ENCODE peak calls at places on chromosome 22, in eight cellular contexts. R is psoas muscle; C is neural progenitor cell; X is endodermal cell; Z is cardiac muscle cell; I is stomach; N is CD8-positive, alpha-beta T cell; D is pancreas. A is an unnamed sample.

GRCh38 chr22:19819209-19819910 is 35.3 kb downstream of the GNB1L start:
- DNase-seq in R (no peak), C (no peak), X (peak; percentile 23), Z (no peak), I (peak; percentile 10), N (no peak), D (peak; percentile 7), A (no peak)

GRCh38 chr22:46025973-46026906 is 49.3 kb upstream of the WNT7B start:
- DNase-seq in R (no peak), C (no peak), X (peak; percentile 41), Z (no peak), I (no peak), N (no peak), D (no peak), A (peak; percentile 11)

GRCh38 chr22:39527481-39527961 is 5.0 kb downstream of the RPS19BP1 start:
- DNase-seq in R (peak; percentile 19), C (no peak), X (no peak), Z (no peak), I (peak; percentile 59), N (no peak), D (no peak), A (no peak)

GRCh38 chr22:46703166-46703995 is 34.7 kb downstream of the CERK start:
- DNase-seq in R (no peak), C (no peak), X (no peak), Z (no peak), I (no peak), N (no peak), D (no peak), A (no peak)

GRCh38 chr22:31846161-31847115 is 92.6 kb downstream of the DEPDC5 start:
- DNase-seq in R (no peak), C (no peak), X (peak; percentile 70), Z (peak; percentile 78), I (no peak), N (no peak), D (no peak), A (no peak)

GRCh38 chr22:31870890-31871289 is 73.4 kb upstream of the YWHAH start:
- DNase-seq in R (no peak), C (no peak), X (no peak), Z (peak; percentile 41), I (no peak), N (no peak), D (no peak), A (no peak)

GRCh38 chr22:17570851-17571631 is 7.7 kb downstream of the SLC25A18 start:
- DNase-seq in R (peak; percentile 95), C (no peak), X (peak; percentile 59), Z (peak; percentile 97), I (peak; percentile 67), N (no peak), D (no peak), A (peak; percentile 92)

GRCh38 chr22:19605508-19606331 is 81.5 kb upstream of the CLDN5 start:
- DNase-seq in R (peak; percentile 85), C (no peak), X (no peak), Z (no peak), I (no peak), N (no peak), D (no peak), A (no peak)

GRCh38 chr22:43423046-43423445 is 11.2 kb downstream of the MPPED1 start:
- DNase-seq in R (peak; percentile 45), C (no peak), X (no peak), Z (no peak), I (no peak), N (no peak), D (no peak), A (no peak)

GRCh38 chr22:19016081-19016480 is 80.0 kb upstream of the PRODH start:
- DNase-seq in R (no peak), C (no peak), X (no peak), Z (no peak), I (no peak), N (no peak), D (no peak), A (no peak)

GRCh38 chr22:23147632-23148387 is 2.5 kb downstream of the RAB36 start:
- DNase-seq in R (no peak), C (no peak), X (no peak), Z (peak; percentile 92), I (no peak), N (no peak), D (no peak), A (no peak)

GRCh38 chr22:28799834-28800307 is 498 bp downstream of the XBP1 start:
- DNase-seq in R (peak; percentile 85), C (peak; percentile 76), X (peak; percentile 78), Z (peak; percentile 73), I (peak; percentile 72), N (no peak), D (peak; percentile 59), A (peak; percentile 80)

GRCh38 chr22:41403532-41404318 is 22.0 kb downstream of the TEF start:
- DNase-seq in R (peak; percentile 98), C (peak; percentile 92), X (peak; percentile 94), Z (peak; percentile 89), I (peak; percentile 96), N (peak; percentile 71), D (peak; percentile 86), A (peak; percentile 91)

GRCh38 chr22:21775061-21775460 is 39.5 kb upstream of the YPEL1 start:
- DNase-seq in R (no peak), C (no peak), X (no peak), Z (peak; percentile 34), I (no peak), N (no peak), D (no peak), A (no peak)

GRCh38 chr22:24942301-24942700 is 4.2 kb downstream of the LHFPL7 start:
- DNase-seq in R (no peak), C (no peak), X (no peak), Z (no peak), I (peak; percentile 53), N (no peak), D (peak; percentile 69), A (no peak)

GRCh38 chr22:32281092-32281491 is 25.9 kb upstream of the SLC5A4 start:
- DNase-seq in R (no peak), C (no peak), X (no peak), Z (peak; percentile 27), I (no peak), N (no peak), D (no peak), A (no peak)

GRCh38 chr22:43186272-43187170 is at the start of gene TTLL12:
- DNase-seq in R (peak; percentile 80), C (peak; percentile 92), X (peak; percentile 85), Z (peak; percentile 73), I (peak; percentile 56), N (peak; percentile 38), D (peak; percentile 58), A (peak; percentile 70)

GRCh38 chr22:25076281-25076680 is 123.4 kb upstream of the CRYBB3 start:
- DNase-seq in R (no peak), C (no peak), X (no peak), Z (no peak), I (no peak), N (no peak), D (no peak), A (no peak)

GRCh38 chr22:43385770-43386641 is 25.8 kb upstream of the MPPED1 start:
- DNase-seq in R (peak; percentile 86), C (peak; percentile 91), X (peak; percentile 94), Z (peak; percentile 83), I (peak; percentile 81), N (peak; percentile 64), D (peak; percentile 63), A (peak; percentile 73)

GRCh38 chr22:35023692-35024363 is 42.1 kb upstream of the ISX start:
- DNase-seq in R (peak; percentile 66), C (peak; percentile 86), X (peak; percentile 97), Z (peak; percentile 55), I (peak; percentile 71), N (peak; percentile 35), D (peak; percentile 60), A (peak; percentile 57)
- H3K27ac ChIP-seq in R (no peak overlapping the region), C (no peak overlapping the region), X (no peak overlapping the region), Z (no peak overlapping the region), I (no peak overlapping the region), N (no peak overlapping the region), D (no peak overlapping the region), A (no peak overlapping the region)

GRCh38 chr22:38264322-38264843 is 8.4 kb downstream of the TMEM184B start:
- DNase-seq in R (no peak), C (no peak), X (no peak), Z (no peak), I (no peak), N (no peak), D (no peak), A (no peak)

GRCh38 chr22:38259370-38259769 is 13.4 kb downstream of the TMEM184B start:
- DNase-seq in R (no peak), C (no peak), X (no peak), Z (no peak), I (no peak), N (no peak), D (no peak), A (no peak)

GRCh38 chr22:38261478-38261803 is 11.4 kb downstream of the TMEM184B start:
- DNase-seq in R (no peak), C (peak; percentile 62), X (no peak), Z (no peak), I (no peak), N (no peak), D (no peak), A (no peak)

GRCh38 chr22:38260760-38261477 is 11.9 kb downstream of the TMEM184B start:
- DNase-seq in R (no peak), C (peak; percentile 76), X (no peak), Z (no peak), I (no peak), N (no peak), D (no peak), A (no peak)

DNA sequence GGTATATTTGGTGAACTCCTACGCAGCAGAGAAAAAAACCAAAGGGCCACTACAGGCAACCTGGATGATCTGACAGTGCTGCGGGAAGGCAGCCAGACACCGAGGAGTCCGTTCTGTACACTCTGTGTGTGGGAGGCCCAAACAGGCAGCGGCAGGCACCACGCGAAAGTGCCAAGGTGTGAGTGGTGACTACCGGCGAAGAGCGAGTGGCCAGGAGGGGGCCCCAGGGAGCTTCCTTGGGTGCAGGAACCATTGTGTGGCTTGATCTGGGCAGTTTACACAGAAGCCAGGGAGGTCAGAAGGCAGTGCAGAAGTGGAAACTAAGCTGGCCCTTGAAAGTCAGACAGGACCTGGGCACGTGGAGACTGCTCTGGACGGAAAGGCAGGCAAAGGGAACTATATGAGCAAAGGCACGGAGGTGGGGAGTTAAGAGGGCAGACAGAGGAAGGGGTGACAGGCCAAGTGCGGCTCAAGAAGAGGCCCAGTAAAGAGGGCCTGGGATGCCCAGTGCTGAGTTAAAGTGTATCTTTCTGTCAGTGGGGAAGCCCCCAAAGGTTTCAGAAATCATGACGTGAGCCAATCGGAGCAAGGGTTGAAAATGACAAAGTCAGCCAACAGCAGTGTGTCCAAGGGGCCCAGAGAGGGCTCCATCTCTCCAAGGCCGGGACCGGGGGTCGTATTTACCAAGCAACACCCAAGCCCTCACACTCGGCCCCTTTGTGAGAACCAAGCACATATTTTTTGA is 10.6 kb downstream of the TMEM184B start:
- DNase-seq in R (peak; percentile 79), C (peak; percentile 65), X (peak; percentile 90), Z (no peak), I (peak; percentile 71), N (no peak), D (peak; percentile 57), A (peak; percentile 50)
- H3K4me1 ChIP-seq in R (peaks cover 64% of the 10 kb centered on the region), C (peaks cover 41% of the 10 kb centered on the region), X (peaks cover 3% of the 10 kb centered on the region), Z (peaks cover 33% of the 10 kb centered on the region), I (peaks cover 87% of the 10 kb centered on the region), N (peaks cover 20% of the 10 kb centered on the region), D (peaks cover 48% of the 10 kb centered on the region), A (peaks cover 98% of the 10 kb centered on the region)

GRCh38 chr22:37633693-37634504 is 5.6 kb upstream of the SH3BP1 start:
- DNase-seq in R (peak; percentile 94), C (peak; percentile 82), X (peak; percentile 89), Z (peak; percentile 96), I (peak; percentile 86), N (peak; percentile 57), D (peak; percentile 67), A (peak; percentile 90)
- TF ChIP-seq CTCF in R (no peak), C (peak; percentile 27), X (peak; percentile 30), Z (peak; percentile 13), I (no peak), N (no peak), D (no peak), A (peak; percentile 37)

GRCh38 chr22:36374603-36375024 is 13.2 kb downstream of the MYH9 start:
- DNase-seq in R (no peak), C (no peak), X (peak; percentile 55), Z (peak; percentile 43), I (peak; percentile 68), N (peak; percentile 47), D (no peak), A (no peak)
- H3K27ac ChIP-seq in R (peak overlapping the region; percentile 46), C (no peak overlapping the region), X (no peak overlapping the region), Z (peak overlapping the region; percentile 76), I (peak overlapping the region; percentile 100), N (peak overlapping the region; percentile 41), D (no peak overlapping the region), A (peak overlapping the region; percentile 100)